ENCODE peak calls at places on chromosomes 6 and 20, in six cellular contexts. I, C, V, B, W and H are unnamed samples.

GRCh38 chr20:35490736-35491181 is 35.4 kb downstream of the CEP250 start:
- DNase-seq in C (no peak), I (peak), W (no peak), V (no peak), B (no peak), H (no peak)

GRCh38 chr6:138297761-138298298 is 79.5 kb upstream of the PBOV1 start:
- DNase-seq in W (no peak), V (no peak), I (no peak), B (no peak), C (no peak), H (no peak)

GRCh38 chr6:37173573-37174195 is 3.7 kb downstream of the PIM1 start:
- DNase-seq in V (no peak), W (no peak), I (no peak), B (no peak), C (no peak), H (no peak)

GRCh38 chr6:127914240-127914639 is 13.4 kb upstream of the THEMIS start:
- DNase-seq in W (no peak), C (no peak), B (no peak), V (peak), I (no peak), H (no peak)

GRCh38 chr6:75117701-75118100 is 88.2 kb downstream of the COL12A1 start:
- DNase-seq in B (no peak), W (no peak), V (no peak), I (no peak), C (no peak), H (no peak)

GRCh38 chr20:33584976-33585375 is 77.2 kb upstream of the C20orf144 start:
- DNase-seq in V (peak), W (no peak), I (no peak), B (no peak), C (no peak), H (no peak)

GRCh38 chr6:6547111-6547879 is 41.2 kb upstream of the LY86 start:
- DNase-seq in V (peak), B (peak), I (peak), W (peak), C (peak), H (peak)

GRCh38 chr6:57432162-57432561 is 114.7 kb downstream of the PRIM2 start:
- DNase-seq in W (no peak), C (no peak), I (no peak), B (no peak), V (no peak), H (peak)

GRCh38 chr6:121917834-121918559 is 481.5 kb upstream of the HSF2 start:
- DNase-seq in C (no peak), I (no peak), B (no peak), V (no peak), W (no peak), H (no peak)

GRCh38 chr6:155021680-155022079 is 26.6 kb downstream of the TIAM2 start:
- DNase-seq in I (no peak), C (no peak), W (no peak), B (no peak), V (no peak), H (no peak)

GRCh38 chr20:10263385-10264165 is 44.9 kb downstream of the SNAP25 start:
- DNase-seq in C (no peak), I (no peak), B (peak), W (no peak), V (no peak), H (no peak)

GRCh38 chr6:53994201-53994600 is 117.0 kb upstream of the MLIP start:
- DNase-seq in I (no peak), W (no peak), V (no peak), C (no peak), B (no peak), H (no peak)